ENCODE peak calls at places on chromosomes 11 and 22, in seven cellular contexts. One of them, this sample, is unnamed.

GRCh38 chr22:24145446-24146189 is 35.7 kb upstream of the SUSD2 start:
- DNase-seq in trophoblast cell: no peak
- DNase-seq in astrocyte: no peak
- DNase-seq in mammary epithelial cell: no peak
- DNase-seq in fibroblast of lung: no peak
- DNase-seq in HepG2: no peak
- DNase-seq in hepatocyte: no peak
- DNase-seq in this sample: no peak

GRCh38 chr11:843818-844692 is 1.4 kb downstream of the TSPAN4 start:
- DNase-seq in hepatocyte: peak
- DNase-seq in astrocyte: peak
- DNase-seq in HepG2: peak
- DNase-seq in mammary epithelial cell: peak
- DNase-seq in fibroblast of lung: peak
- DNase-seq in trophoblast cell: peak
- DNase-seq in this sample: no peak

GRCh38 chr22:44892803-44893730 is 116.7 kb downstream of the PHF21B start:
- DNase-seq in astrocyte: no peak
- DNase-seq in hepatocyte: no peak
- DNase-seq in HepG2: no peak
- DNase-seq in fibroblast of lung: no peak
- DNase-seq in trophoblast cell: no peak
- DNase-seq in mammary epithelial cell: no peak
- DNase-seq in this sample: no peak

GRCh38 chr11:27786331-27786730 is 86.1 kb upstream of the BDNF start:
- DNase-seq in fibroblast of lung: peak
- DNase-seq in hepatocyte: no peak
- DNase-seq in mammary epithelial cell: no peak
- DNase-seq in astrocyte: no peak
- DNase-seq in trophoblast cell: no peak
- DNase-seq in HepG2: no peak
- DNase-seq in this sample: no peak

GRCh38 chr11:32052218-32052617 is 38.7 kb upstream of the RCN1 start:
- DNase-seq in hepatocyte: peak
- DNase-seq in astrocyte: peak
- DNase-seq in trophoblast cell: peak
- DNase-seq in fibroblast of lung: peak
- DNase-seq in mammary epithelial cell: peak
- DNase-seq in HepG2: peak
- DNase-seq in this sample: peak

GRCh38 chr11:122711831-122712378 is 56.4 kb downstream of the UBASH3B start:
- DNase-seq in HepG2: no peak
- DNase-seq in astrocyte: peak
- DNase-seq in mammary epithelial cell: peak
- DNase-seq in trophoblast cell: no peak
- DNase-seq in fibroblast of lung: peak
- DNase-seq in hepatocyte: peak
- DNase-seq in this sample: no peak

GRCh38 chr22:39718921-39719320 is 148.4 kb downstream of the CACNA1I start:
- DNase-seq in mammary epithelial cell: no peak
- DNase-seq in fibroblast of lung: no peak
- DNase-seq in astrocyte: no peak
- DNase-seq in HepG2: no peak
- DNase-seq in trophoblast cell: no peak
- DNase-seq in hepatocyte: no peak
- DNase-seq in this sample: no peak

GRCh38 chr11:119101367-119101758 is 290 bp downstream of the DPAGT1 start:
- DNase-seq in hepatocyte: peak
- DNase-seq in HepG2: peak
- DNase-seq in mammary epithelial cell: no peak
- DNase-seq in trophoblast cell: no peak
- DNase-seq in astrocyte: no peak
- DNase-seq in fibroblast of lung: no peak
- DNase-seq in this sample: no peak

GRCh38 chr11:133181672-133182071 is 350.6 kb downstream of the OPCML start:
- DNase-seq in fibroblast of lung: no peak
- DNase-seq in HepG2: no peak
- DNase-seq in trophoblast cell: no peak
- DNase-seq in mammary epithelial cell: no peak
- DNase-seq in hepatocyte: no peak
- DNase-seq in astrocyte: no peak
- DNase-seq in this sample: no peak

GRCh38 chr11:68682531-68682931 is 1.8 kb upstream of the GAL start:
- DNase-seq in astrocyte: no peak
- DNase-seq in hepatocyte: no peak
- DNase-seq in HepG2: no peak
- DNase-seq in trophoblast cell: no peak
- DNase-seq in fibroblast of lung: no peak
- DNase-seq in mammary epithelial cell: no peak
- DNase-seq in this sample: no peak

GRCh38 chr11:126697937-126698336 is 302.6 kb downstream of the KIRREL3 start:
- DNase-seq in mammary epithelial cell: no peak
- DNase-seq in fibroblast of lung: no peak
- DNase-seq in hepatocyte: no peak
- DNase-seq in astrocyte: no peak
- DNase-seq in trophoblast cell: no peak
- DNase-seq in HepG2: no peak
- DNase-seq in this sample: no peak

GRCh38 chr22:49827853-49828598 is at the start of gene BRD1:
- DNase-seq in trophoblast cell: peak
- DNase-seq in mammary epithelial cell: peak
- DNase-seq in HepG2: no peak
- DNase-seq in hepatocyte: peak
- DNase-seq in fibroblast of lung: peak
- DNase-seq in astrocyte: peak
- DNase-seq in this sample: peak

GRCh38 chr11:7689239-7689638 is 15.9 kb upstream of the CYB5R2 start:
- DNase-seq in trophoblast cell: peak
- DNase-seq in mammary epithelial cell: peak
- DNase-seq in fibroblast of lung: no peak
- DNase-seq in HepG2: no peak
- DNase-seq in hepatocyte: no peak
- DNase-seq in astrocyte: no peak
- DNase-seq in this sample: no peak

GRCh38 chr11:86668929-86669328 is 3.5 kb downstream of the ME3 start:
- DNase-seq in mammary epithelial cell: no peak
- DNase-seq in fibroblast of lung: no peak
- DNase-seq in trophoblast cell: no peak
- DNase-seq in HepG2: no peak
- DNase-seq in hepatocyte: no peak
- DNase-seq in astrocyte: no peak
- DNase-seq in this sample: no peak

GRCh38 chr22:40610329-40610850 is 26.1 kb downstream of the MRTFA start:
- DNase-seq in HepG2: no peak
- DNase-seq in trophoblast cell: no peak
- DNase-seq in astrocyte: no peak
- DNase-seq in mammary epithelial cell: no peak
- DNase-seq in fibroblast of lung: peak
- DNase-seq in hepatocyte: no peak
- DNase-seq in this sample: no peak

GRCh38 chr22:45484742-45485141 is 17.9 kb upstream of the FBLN1 start:
- DNase-seq in hepatocyte: no peak
- DNase-seq in astrocyte: no peak
- DNase-seq in trophoblast cell: no peak
- DNase-seq in mammary epithelial cell: no peak
- DNase-seq in HepG2: no peak
- DNase-seq in fibroblast of lung: no peak
- DNase-seq in this sample: no peak

GRCh38 chr11:12724301-12725046 is 50.3 kb downstream of the TEAD1 start:
- DNase-seq in fibroblast of lung: peak
- DNase-seq in astrocyte: peak
- DNase-seq in HepG2: peak
- DNase-seq in mammary epithelial cell: peak
- DNase-seq in trophoblast cell: peak
- DNase-seq in hepatocyte: peak
- DNase-seq in this sample: no peak

GRCh38 chr11:57888385-57888784 is 126.8 kb downstream of the CTNND1 start:
- DNase-seq in trophoblast cell: no peak
- DNase-seq in HepG2: no peak
- DNase-seq in astrocyte: no peak
- DNase-seq in hepatocyte: no peak
- DNase-seq in mammary epithelial cell: no peak
- DNase-seq in fibroblast of lung: no peak
- DNase-seq in this sample: no peak

GRCh38 chr11:95134491-95134890 is 44.8 kb downstream of the ENDOD1 start:
- DNase-seq in fibroblast of lung: peak
- DNase-seq in HepG2: no peak
- DNase-seq in hepatocyte: peak
- DNase-seq in mammary epithelial cell: peak
- DNase-seq in astrocyte: peak
- DNase-seq in trophoblast cell: peak
- DNase-seq in this sample: no peak

GRCh38 chr11:77066229-77067023 is at the start of gene CAPN5:
- DNase-seq in HepG2: peak
- DNase-seq in trophoblast cell: peak
- DNase-seq in astrocyte: peak
- DNase-seq in hepatocyte: peak
- DNase-seq in fibroblast of lung: peak
- DNase-seq in mammary epithelial cell: peak
- DNase-seq in this sample: peak

GRCh38 chr11:77064648-77065217 is 2.0 kb upstream of the CAPN5 start:
- DNase-seq in fibroblast of lung: no peak
- DNase-seq in hepatocyte: no peak
- DNase-seq in trophoblast cell: no peak
- DNase-seq in astrocyte: no peak
- DNase-seq in mammary epithelial cell: no peak
- DNase-seq in HepG2: no peak
- DNase-seq in this sample: no peak

GRCh38 chr11:77067776-77068460 is 1.1 kb downstream of the CAPN5 start:
- DNase-seq in trophoblast cell: no peak
- DNase-seq in mammary epithelial cell: no peak
- DNase-seq in HepG2: no peak
- DNase-seq in fibroblast of lung: no peak
- DNase-seq in astrocyte: no peak
- DNase-seq in hepatocyte: no peak
- DNase-seq in this sample: no peak

GRCh38 chr11:77063861-77064260 is 2.9 kb upstream of the CAPN5 start:
- DNase-seq in astrocyte: no peak
- DNase-seq in mammary epithelial cell: no peak
- DNase-seq in hepatocyte: no peak
- DNase-seq in trophoblast cell: no peak
- DNase-seq in HepG2: no peak
- DNase-seq in fibroblast of lung: no peak
- DNase-seq in this sample: no peak

GRCh38 chr11:77065878-77066228 is 918 bp upstream of the CAPN5 start:
- DNase-seq in mammary epithelial cell: no peak
- DNase-seq in astrocyte: peak
- DNase-seq in fibroblast of lung: peak
- DNase-seq in HepG2: no peak
- DNase-seq in hepatocyte: peak
- DNase-seq in trophoblast cell: peak
- DNase-seq in this sample: peak
- H3K4me3 ChIP-seq in mammary epithelial cell: peak
- H3K4me3 ChIP-seq in astrocyte: peak
- H3K4me3 ChIP-seq in fibroblast of lung: peak
- H3K4me3 ChIP-seq in HepG2: peak
- H3K4me3 ChIP-seq in hepatocyte: peak
- H3K4me3 ChIP-seq in trophoblast cell: no peak
- H3K4me3 ChIP-seq in this sample: peak

GRCh38 chr22:27756212-27756660 is 45.3 kb downstream of the MN1 start:
- DNase-seq in mammary epithelial cell: no peak
- DNase-seq in astrocyte: no peak
- DNase-seq in HepG2: no peak
- DNase-seq in hepatocyte: no peak
- DNase-seq in fibroblast of lung: no peak
- DNase-seq in trophoblast cell: no peak
- DNase-seq in this sample: no peak
- H3K27ac ChIP-seq in mammary epithelial cell: no peak
- H3K27ac ChIP-seq in astrocyte: no peak
- H3K27ac ChIP-seq in HepG2: no peak
- H3K27ac ChIP-seq in hepatocyte: no peak
- H3K27ac ChIP-seq in fibroblast of lung: no peak
- H3K27ac ChIP-seq in trophoblast cell: no peak
- H3K27ac ChIP-seq in this sample: no peak

DNA sequence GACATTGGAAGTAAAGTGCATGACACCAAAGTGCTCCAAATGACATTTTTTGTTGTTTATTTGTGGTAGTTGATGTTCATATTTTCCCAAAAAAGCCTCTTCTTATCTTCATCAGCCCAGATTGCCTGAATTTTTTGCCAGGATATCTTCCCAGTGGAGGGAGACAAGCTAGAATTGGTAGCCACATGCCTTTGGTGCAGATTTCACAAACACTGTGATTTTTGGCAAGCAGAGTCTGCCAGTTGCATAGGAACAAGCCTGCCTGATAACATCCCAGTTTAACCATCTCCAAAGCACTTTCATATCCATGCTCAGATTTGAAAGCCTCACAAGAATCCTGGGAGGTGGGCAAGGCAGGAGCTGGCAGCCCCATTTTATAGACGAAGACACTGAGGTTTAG is 102.3 kb upstream of the SYT13 start:
- DNase-seq in astrocyte: no peak
- DNase-seq in fibroblast of lung: no peak
- DNase-seq in HepG2: no peak
- DNase-seq in hepatocyte: no peak
- DNase-seq in mammary epithelial cell: no peak
- DNase-seq in trophoblast cell: no peak
- DNase-seq in this sample: no peak
- H3K4me2 ChIP-seq in astrocyte: no peak
- H3K4me2 ChIP-seq in fibroblast of lung: no peak
- H3K4me2 ChIP-seq in HepG2: no peak
- H3K4me2 ChIP-seq in hepatocyte: no peak
- H3K4me2 ChIP-seq in mammary epithelial cell: no peak
- H3K4me2 ChIP-seq in trophoblast cell: no peak
- H3K4me2 ChIP-seq in this sample: no peak

DNA sequence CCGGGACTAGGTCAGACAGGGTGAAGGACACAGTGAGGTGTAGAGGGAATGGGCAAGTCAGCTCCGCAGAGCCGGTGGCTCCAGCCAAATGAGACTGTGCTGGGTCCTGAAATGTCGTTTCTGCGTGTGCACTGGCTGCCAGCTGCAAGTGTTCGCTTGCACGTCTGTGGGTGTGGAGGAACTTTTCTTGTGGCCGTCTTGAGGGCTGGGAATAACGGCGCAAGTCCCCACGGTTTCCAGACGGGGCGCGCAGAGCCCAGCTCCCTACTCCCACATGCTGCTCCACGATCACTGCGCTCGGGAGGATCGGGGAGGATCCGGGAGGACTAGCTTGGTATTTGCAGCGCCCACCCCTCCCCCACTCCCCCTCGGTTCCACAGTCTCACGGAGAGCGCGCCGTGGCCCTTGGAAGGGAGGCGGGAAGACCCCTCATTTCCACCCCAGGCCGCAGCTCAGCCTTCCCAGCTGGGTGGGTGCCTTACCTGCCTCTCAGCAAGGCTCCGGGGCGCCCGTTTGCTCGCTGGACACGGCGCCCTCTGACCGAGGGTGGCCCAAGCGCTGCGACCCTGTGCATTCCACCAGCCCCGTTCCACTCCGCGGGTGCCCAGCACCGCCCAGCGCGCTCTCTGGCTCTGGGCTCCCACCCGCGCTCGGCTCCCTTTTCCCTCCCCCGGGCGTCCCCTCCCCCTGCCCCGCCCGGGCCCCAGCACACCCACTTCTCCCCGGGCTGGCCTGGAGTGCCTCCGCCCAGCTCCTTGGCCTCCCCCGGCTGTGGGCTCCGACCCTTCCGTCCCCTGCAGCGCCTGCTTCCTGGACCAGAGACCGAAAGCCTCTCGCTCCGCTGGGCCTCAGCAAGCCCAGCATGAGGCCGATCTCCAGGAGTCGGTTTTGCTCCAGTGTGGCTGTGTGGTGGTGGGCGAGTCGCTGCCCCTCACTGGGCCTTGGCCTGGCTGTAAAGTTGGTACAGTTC is at the start of gene KCNE3:
- DNase-seq in HepG2: no peak
- DNase-seq in trophoblast cell: peak
- DNase-seq in mammary epithelial cell: no peak
- DNase-seq in astrocyte: no peak
- DNase-seq in fibroblast of lung: peak
- DNase-seq in hepatocyte: peak
- DNase-seq in this sample: no peak
- H3K4me3 ChIP-seq in HepG2: no peak
- H3K4me3 ChIP-seq in trophoblast cell: peak
- H3K4me3 ChIP-seq in mammary epithelial cell: peak
- H3K4me3 ChIP-seq in astrocyte: peak
- H3K4me3 ChIP-seq in fibroblast of lung: no peak
- H3K4me3 ChIP-seq in hepatocyte: peak
- H3K4me3 ChIP-seq in this sample: peak